ENCODE peak calls at places on chromosome 17, in nine cellular contexts. D, W, F, B, H, I, Q, K and J are unnamed samples.

GRCh38 chr17:81918762-81919545 is 978 bp upstream of the SIRT7 start:
- DNase-seq in B (no peak), Q (no peak), D (no peak), F (no peak), K (no peak), I (no peak), H (no peak), W (no peak), J (no peak)

GRCh38 chr17:42337442-42337841 is 49.1 kb downstream of the STAT5A start:
- DNase-seq in D (peak), H (peak), Q (no peak), I (no peak), K (peak), W (no peak), F (no peak), B (peak), J (peak)

GRCh38 chr17:57559226-57559625 is 185.9 kb downstream of the CCDC182 start:
- DNase-seq in Q (no peak), K (no peak), F (no peak), H (no peak), I (no peak), W (no peak), B (no peak), D (peak), J (no peak)

GRCh38 chr17:8397636-8398035 is at the start of gene RNF222:
- DNase-seq in B (no peak), H (no peak), Q (no peak), D (no peak), W (no peak), I (no peak), K (no peak), F (no peak), J (no peak)

GRCh38 chr17:78611636-78612035 is 34.4 kb upstream of the DNAH17 start:
- DNase-seq in F (no peak), K (no peak), D (no peak), Q (no peak), I (no peak), H (no peak), W (no peak), B (no peak), J (no peak)

GRCh38 chr17:66459811-66460270 is 157.4 kb downstream of the PRKCA start:
- DNase-seq in B (peak), Q (no peak), I (no peak), F (no peak), W (no peak), K (no peak), D (peak), H (peak), J (no peak)

GRCh38 chr17:18968945-18969887 is 17.3 kb downstream of the SLC5A10 start:
- DNase-seq in K (no peak), D (peak), I (peak), B (peak), Q (no peak), W (no peak), F (no peak), H (peak), J (no peak)

GRCh38 chr17:76373481-76373825 is 11.0 kb upstream of the SPHK1 start:
- DNase-seq in H (no peak), K (no peak), W (no peak), D (no peak), Q (peak), F (no peak), B (no peak), I (peak), J (no peak)

GRCh38 chr17:67434061-67434525 is 57.0 kb downstream of the PITPNC1 start:
- DNase-seq in I (no peak), B (no peak), F (no peak), K (no peak), W (no peak), H (no peak), Q (no peak), D (peak), J (peak)

GRCh38 chr17:48779421-48779820 is 37.6 kb downstream of the TTLL6 start:
- DNase-seq in K (no peak), D (no peak), W (no peak), I (no peak), Q (no peak), B (no peak), H (no peak), F (no peak), J (no peak)

GRCh38 chr17:17091856-17092756 is 49.8 kb downstream of the MPRIP start:
- DNase-seq in K (no peak), D (peak), I (peak), H (no peak), W (no peak), F (no peak), Q (peak), B (no peak), J (no peak)

GRCh38 chr17:40509626-40510327 is 8.4 kb upstream of the TNS4 start:
- DNase-seq in K (no peak), D (no peak), Q (no peak), H (no peak), F (no peak), B (peak), W (no peak), I (no peak), J (no peak)

GRCh38 chr17:67469208-67469980 is 92.3 kb downstream of the PITPNC1 start:
- DNase-seq in H (no peak), D (peak), Q (no peak), I (no peak), W (no peak), K (no peak), B (peak), F (no peak), J (no peak)

GRCh38 chr17:9195961-9196668 is 174.8 kb downstream of the NTN1 start:
- DNase-seq in Q (peak), H (no peak), K (no peak), F (no peak), I (peak), W (no peak), D (no peak), B (no peak), J (no peak)

GRCh38 chr17:9643611-9644010 is 1.7 kb upstream of the USP43 start:
- DNase-seq in B (no peak), F (no peak), I (no peak), D (no peak), Q (no peak), W (no peak), K (no peak), H (no peak), J (no peak)

GRCh38 chr17:28725166-28725659 is 820 bp downstream of the TLCD1 start:
- DNase-seq in W (peak), I (peak), D (peak), K (no peak), Q (no peak), H (no peak), F (no peak), B (peak), J (no peak)

GRCh38 chr17:11241611-11242226 is 706 bp downstream of the SHISA6 start:
- DNase-seq in Q (no peak), B (no peak), I (peak), F (no peak), W (no peak), K (no peak), D (no peak), H (no peak), J (no peak)

GRCh38 chr17:285751-286422 is 66.7 kb downstream of the RPH3AL start:
- DNase-seq in I (peak), K (no peak), B (no peak), D (no peak), H (no peak), F (no peak), Q (no peak), W (no peak), J (no peak)

GRCh38 chr17:56679767-56680422 is 86.4 kb downstream of the NOG start:
- DNase-seq in B (no peak), F (no peak), D (no peak), I (no peak), K (no peak), Q (no peak), H (no peak), W (no peak), J (no peak)

GRCh38 chr17:8420041-8420934 is 15.4 kb upstream of the NDEL1 start:
- DNase-seq in B (peak), K (no peak), F (no peak), Q (no peak), I (no peak), W (no peak), D (no peak), H (no peak), J (no peak)

GRCh38 chr17:51585514-51586104 is 325.3 kb downstream of the UTP18 start:
- DNase-seq in W (no peak), D (no peak), F (no peak), Q (peak), B (no peak), K (no peak), H (no peak), I (peak), J (no peak)

GRCh38 chr17:33024688-33025486 is 33.2 kb downstream of the SPACA3 start:
- DNase-seq in D (no peak), F (no peak), Q (no peak), I (no peak), W (no peak), B (no peak), K (no peak), H (no peak), J (no peak)

GRCh38 chr17:21376835-21377690 is 906 bp downstream of the KCNJ12 start:
- DNase-seq in B (peak), H (no peak), D (peak), W (no peak), F (no peak), I (peak), Q (no peak), K (no peak), J (no peak)

GRCh38 chr17:78675836-78676235 is 98.6 kb upstream of the DNAH17 start:
- DNase-seq in D (no peak), B (no peak), W (no peak), I (no peak), K (no peak), Q (no peak), F (no peak), H (no peak), J (no peak)

GRCh38 chr17:49549691-49550678 is 25.7 kb upstream of the NXPH3 start:
- DNase-seq in B (no peak), Q (no peak), F (no peak), H (no peak), I (peak), W (no peak), D (no peak), K (no peak), J (no peak)

GRCh38 chr17:21397341-21398050 is 21.3 kb downstream of the KCNJ12 start:
- DNase-seq in Q (no peak), K (no peak), B (peak), D (peak), H (no peak), I (no peak), W (no peak), F (no peak), J (no peak)

GRCh38 chr17:60093694-60094093 is 15.0 kb upstream of the HEATR6 start:
- DNase-seq in D (no peak), W (no peak), F (no peak), H (no peak), I (no peak), B (no peak), K (no peak), Q (no peak), J (no peak)

GRCh38 chr17:79082311-79083190 is 7.9 kb downstream of the ENGASE start:
- DNase-seq in W (no peak), K (peak), B (no peak), F (no peak), Q (peak), I (peak), H (peak), D (peak), J (no peak)

GRCh38 chr17:36463916-36464764 is 22.3 kb upstream of the ZNHIT3 start:
- DNase-seq in K (peak), Q (peak), W (no peak), F (peak), I (peak), D (peak), B (peak), H (peak), J (no peak)

GRCh38 chr17:29614345-29615047 is 8.2 kb downstream of the CORO6 start:
- DNase-seq in D (no peak), K (no peak), B (no peak), W (peak), H (no peak), Q (peak), F (no peak), I (peak), J (no peak)

GRCh38 chr17:12047977-12048376 is 27.3 kb downstream of the MAP2K4 start:
- DNase-seq in D (peak), W (no peak), K (no peak), B (peak), Q (no peak), I (no peak), F (no peak), H (no peak), J (no peak)